ENCODE peak calls at places on chromosomes 4 and X, in six cellular contexts. M is GM12892, S is HepG2, D is GM12878, N is K562, F is H1. A is an unnamed sample.

GRCh38 chrX:1452497-1453389 is at the start of gene ASMTL:
- DNase-seq in M (peak), S (peak), D (peak), N (peak), F (peak), A (peak)

GRCh38 chr4:6565691-6566431 is 9.1 kb upstream of the MAN2B2 start:
- DNase-seq in M (no peak), S (no peak), D (no peak), N (no peak), F (no peak), A (no peak)

GRCh38 chr4:146567396-146567795 is 45.7 kb upstream of the SLC10A7 start:
- DNase-seq in M (no peak), S (no peak), D (no peak), N (no peak), F (no peak), A (no peak)

GRCh38 chr4:11914406-11914805 is 485.7 kb upstream of the HS3ST1 start:
- DNase-seq in M (no peak), S (no peak), D (no peak), N (no peak), F (no peak), A (no peak)

GRCh38 chr4:38930199-38930598 is 62.6 kb downstream of the FAM114A1 start:
- DNase-seq in M (peak), S (no peak), D (no peak), N (no peak), F (no peak), A (peak)

GRCh38 chrX:119809185-119809666 is 17.8 kb upstream of the RPL39 start:
- DNase-seq in M (no peak), S (no peak), D (no peak), N (peak), F (no peak), A (no peak)

GRCh38 chr4:141921293-141921692 is 284.9 kb downstream of the IL15 start:
- DNase-seq in M (no peak), S (no peak), D (no peak), N (no peak), F (no peak), A (no peak)

GRCh38 chrX:112223391-112223790 is 140.8 kb upstream of the TRPC5 start:
- DNase-seq in M (no peak), S (no peak), D (no peak), N (no peak), F (no peak), A (no peak)

GRCh38 chrX:107710617-107711391 is 64.8 kb downstream of the TSC22D3 start:
- DNase-seq in M (peak), S (peak), D (peak), N (peak), F (no peak), A (peak)

GRCh38 chr4:105112274-105112673 is 34.4 kb upstream of the TET2 start:
- DNase-seq in M (no peak), S (no peak), D (no peak), N (no peak), F (no peak), A (no peak)

GRCh38 chrX:69027181-69028005 is 137.9 kb downstream of the PJA1 start:
- DNase-seq in M (no peak), S (no peak), D (no peak), N (no peak), F (peak), A (no peak)

GRCh38 chr4:18611008-18611407 is 589.5 kb upstream of the LCORL start:
- DNase-seq in M (no peak), S (no peak), D (no peak), N (no peak), F (no peak), A (no peak)

GRCh38 chr4:55926610-55927009 is 22.1 kb upstream of the CEP135 start:
- DNase-seq in M (no peak), S (no peak), D (no peak), N (no peak), F (no peak), A (no peak)

GRCh38 chrX:67546496-67547423 is 2.9 kb downstream of the AR start:
- DNase-seq in M (no peak), S (no peak), D (no peak), N (no peak), F (peak), A (no peak)

GRCh38 chrX:19386679-19387078 is 43.0 kb downstream of the PDHA1 start:
- DNase-seq in M (no peak), S (no peak), D (no peak), N (no peak), F (no peak), A (no peak)

GRCh38 chrX:140661657-140662056 is 47.9 kb upstream of the LINC00632 start:
- DNase-seq in M (no peak), S (no peak), D (no peak), N (no peak), F (no peak), A (no peak)

GRCh38 chrX:40104649-40105015 is 6.9 kb upstream of the BCOR start:
- DNase-seq in M (peak), S (no peak), D (no peak), N (no peak), F (no peak), A (no peak)

GRCh38 chr4:42608551-42608950 is 48.4 kb downstream of the ATP8A1 start:
- DNase-seq in M (no peak), S (no peak), D (no peak), N (no peak), F (no peak), A (no peak)

GRCh38 chr4:54840992-54841768 is 183.4 kb downstream of the KIT start:
- DNase-seq in M (no peak), S (no peak), D (no peak), N (peak), F (no peak), A (no peak)

GRCh38 chrX:71100581-71101505 is 5.2 kb downstream of the FOXO4 start:
- DNase-seq in M (no peak), S (no peak), D (no peak), N (peak), F (no peak), A (no peak)

GRCh38 chrX:7316887-7317286 is 168.9 kb upstream of the PUDP start:
- DNase-seq in M (no peak), S (no peak), D (no peak), N (no peak), F (no peak), A (no peak)

GRCh38 chr4:140568507-140569306 is at the start of gene UCP1:
- DNase-seq in M (no peak), S (peak), D (no peak), N (no peak), F (peak), A (no peak)
- TF ChIP-seq TAF1 in M (no peak), S (no peak), D (no peak), N (no peak), F (peak), A (no peak)

DNA sequence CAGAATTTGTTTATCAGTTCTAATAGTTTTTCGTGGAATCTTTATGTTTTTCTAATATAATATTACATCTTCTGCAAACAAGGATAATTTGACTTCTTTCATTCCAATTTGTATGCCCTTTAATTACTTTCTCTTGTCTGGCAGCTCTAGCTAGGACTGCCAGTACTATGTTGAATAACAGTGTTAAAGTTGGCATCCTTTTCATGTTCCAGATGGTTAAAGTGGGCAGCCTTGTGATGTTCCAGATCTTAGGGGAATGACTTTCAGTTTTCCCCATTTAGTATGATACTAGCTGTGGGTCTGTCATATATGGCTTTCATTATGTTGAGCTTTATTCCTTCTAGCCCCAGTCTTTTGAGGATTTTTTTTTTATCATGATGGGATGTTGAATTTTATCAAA is 220.6 kb upstream of the WDFY3 start:
- DNase-seq in M (no peak), S (no peak), D (no peak), N (no peak), F (no peak), A (no peak)
- TF ChIP-seq POLR2A in M (no peak), S (no peak), D (no peak), N (no peak), F (no peak), A (no peak)

GRCh38 chr4:113064244-113064643 is 14.8 kb downstream of the ANK2 start:
- DNase-seq in M (no peak), S (peak), D (no peak), N (no peak), F (peak), A (no peak)
- TF ChIP-seq TAF1 in M (no peak), S (no peak), D (no peak), N (no peak), F (peak), A (no peak)

GRCh38 chr4:73409012-73409862 is 5.2 kb downstream of the ALB start:
- DNase-seq in M (no peak), S (no peak), D (no peak), N (no peak), F (no peak), A (no peak)
- TF ChIP-seq POLR2A in M (no peak), S (no peak), D (no peak), N (no peak), F (no peak), A (no peak)

GRCh38 chr4:99405433-99406115 is 29.6 kb downstream of the ADH7 start:
- DNase-seq in M (no peak), S (peak), D (peak), N (peak), F (peak), A (no peak)
- TF ChIP-seq TAF1 in M (no peak), S (no peak), D (no peak), N (no peak), F (no peak), A (no peak)

GRCh38 chrX:38692961-38693360 is 108.3 kb upstream of the MID1IP1 start:
- DNase-seq in M (no peak), S (no peak), D (no peak), N (no peak), F (no peak), A (no peak)
- TF ChIP-seq POLR2A in M (no peak), S (no peak), D (no peak), N (no peak), F (no peak), A (no peak)

GRCh38 chr4:86033171-86033570 is 326.7 kb downstream of the MAPK10 start:
- DNase-seq in M (no peak), S (no peak), D (no peak), N (no peak), F (no peak), A (no peak)
- TF ChIP-seq TAF1 in M (no peak), S (no peak), D (no peak), N (no peak), F (no peak), A (no peak)